ENCODE peak calls at places on chromosomes 1 and 21, in seven cellular contexts. B is mesendoderm, L is colonic mucosa, M is astrocyte, Z is SK-N-SH, J is IMR-90, I is PC-3. Q is an unnamed sample.
A peak's percentile ranks its signal among the peaks of the same experiment; 100 is the strongest.

GRCh38 chr1:173474097-173474779 is 2.9 kb upstream of the PRDX6 start:
- DNase-seq in M (no peak), I (peak; percentile 55), J (peak; percentile 7), B (peak; percentile 39), L (peak; percentile 43), Z (no peak), Q (no peak)

GRCh38 chr1:245622332-245623014 is 467.7 kb downstream of the KIF26B start:
- DNase-seq in I (no peak), M (no peak), Z (no peak), L (no peak), J (no peak), B (peak; percentile 89), Q (no peak)

GRCh38 chr21:41112740-41113692 is 54.9 kb upstream of the BACE2 start:
- DNase-seq in Z (peak; percentile 23), M (peak; percentile 99), I (no peak), B (peak; percentile 95), L (no peak), J (peak; percentile 79), Q (peak; percentile 87)

GRCh38 chr21:42424848-42425602 is 21.3 kb downstream of the UBASH3A start:
- DNase-seq in I (no peak), Z (no peak), M (no peak), J (no peak), L (no peak), B (no peak), Q (peak; percentile 91)

GRCh38 chr1:198498881-198499280 is 41.6 kb downstream of the ATP6V1G3 start:
- DNase-seq in M (peak; percentile 66), L (no peak), Z (no peak), I (no peak), B (peak; percentile 61), J (peak; percentile 14), Q (no peak)

GRCh38 chr1:234990328-234990675 is 138.3 kb downstream of the TOMM20 start:
- DNase-seq in Z (no peak), J (no peak), L (no peak), B (no peak), I (no peak), M (no peak), Q (no peak)

GRCh38 chr1:112040891-112041740 is 51.6 kb upstream of the KCND3 start:
- DNase-seq in M (no peak), L (no peak), B (no peak), J (no peak), I (no peak), Z (no peak), Q (no peak)

GRCh38 chr1:6582370-6582769 is 2.6 kb downstream of the ZBTB48 start:
- DNase-seq in Z (no peak), L (peak; percentile 91), B (no peak), M (no peak), I (no peak), J (no peak), Q (no peak)

GRCh38 chr1:36710008-36710407 is 227.3 kb upstream of the CSF3R start:
- DNase-seq in Z (peak; percentile 72), M (no peak), I (no peak), L (no peak), B (no peak), J (no peak), Q (no peak)

GRCh38 chr1:6357243-6357929 is 36.2 kb downstream of the ACOT7 start:
- DNase-seq in I (peak; percentile 27), J (no peak), Z (no peak), B (peak; percentile 60), L (peak; percentile 66), M (no peak), Q (no peak)

GRCh38 chr1:22953392-22954141 is 19.1 kb downstream of the LACTBL1 start:
- DNase-seq in Z (no peak), L (no peak), M (no peak), I (no peak), J (no peak), B (no peak), Q (no peak)

DNA sequence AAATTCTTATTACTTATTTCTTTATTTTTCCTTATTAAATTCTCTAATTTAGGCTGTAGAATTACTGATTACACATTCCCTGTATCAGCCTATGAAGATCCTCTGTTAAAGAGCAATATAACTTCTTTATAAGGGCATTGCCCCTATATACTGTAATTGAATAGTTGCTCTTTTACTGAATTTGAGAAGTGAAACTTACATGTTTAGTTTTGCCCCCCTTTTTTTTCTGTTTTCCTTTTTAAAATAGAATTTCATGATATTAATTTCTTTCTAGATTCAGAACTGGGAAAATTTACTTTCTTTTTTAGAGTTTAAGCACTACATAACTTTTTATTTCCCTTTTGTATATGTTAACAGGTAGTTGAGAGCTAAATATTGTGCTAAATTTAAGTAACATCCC is 29.5 kb upstream of the PGM1 start:
- DNase-seq in B (no peak), J (no peak), Z (no peak), M (no peak), I (no peak), L (no peak), Q (no peak)
- H3K9ac ChIP-seq in B (no peak overlapping the region), J (no peak overlapping the region), Z (no peak overlapping the region), M (no peak overlapping the region), I (no peak overlapping the region), L (no peak overlapping the region), Q (no peak overlapping the region)

DNA sequence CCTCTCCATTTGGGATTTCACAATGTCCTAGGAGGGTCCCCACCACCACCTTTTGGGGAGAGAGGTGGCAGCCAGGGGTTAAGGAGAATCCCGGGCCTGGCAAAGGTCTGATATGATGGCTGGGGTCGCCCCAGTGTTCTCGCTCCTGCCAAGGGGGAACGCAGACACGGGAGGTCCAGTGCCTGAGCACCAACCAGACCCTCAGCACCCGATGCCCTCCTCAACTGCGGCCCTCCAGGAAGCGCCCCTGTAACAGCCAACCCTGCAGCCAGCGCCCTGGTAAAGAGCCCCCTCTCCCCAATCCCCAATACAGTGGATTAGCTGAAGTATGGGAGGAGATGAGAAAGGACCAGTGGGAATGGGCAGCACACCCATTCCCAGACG is 10.4 kb downstream of the ADAMTSL4 start:
- DNase-seq in B (no peak), L (no peak), I (no peak), M (no peak), Z (no peak), J (no peak), Q (no peak)
- H3K4me3 ChIP-seq in B (no peak overlapping the region), L (no peak overlapping the region), I (no peak overlapping the region), M (no peak overlapping the region), Z (no peak overlapping the region), J (no peak overlapping the region), Q (no peak overlapping the region)

GRCh38 chr1:118981436-118981835 is 6.7 kb downstream of the TBX15 start:
- DNase-seq in L (no peak), M (no peak), J (no peak), B (no peak), Z (no peak), I (no peak), Q (no peak)

GRCh38 chr1:118982816-118983557 is 5.2 kb downstream of the TBX15 start:
- DNase-seq in M (no peak), B (no peak), J (no peak), L (no peak), Z (peak; percentile 11), I (no peak), Q (no peak)

GRCh38 chr1:118984086-118984989 is 3.8 kb downstream of the TBX15 start:
- DNase-seq in B (peak; percentile 94), J (peak; percentile 5), L (no peak), M (no peak), I (no peak), Z (peak; percentile 32), Q (no peak)

GRCh38 chr1:118983558-118984021 is 4.6 kb downstream of the TBX15 start:
- DNase-seq in J (no peak), I (no peak), L (no peak), B (no peak), Z (peak; percentile 10), M (no peak), Q (no peak)

DNA sequence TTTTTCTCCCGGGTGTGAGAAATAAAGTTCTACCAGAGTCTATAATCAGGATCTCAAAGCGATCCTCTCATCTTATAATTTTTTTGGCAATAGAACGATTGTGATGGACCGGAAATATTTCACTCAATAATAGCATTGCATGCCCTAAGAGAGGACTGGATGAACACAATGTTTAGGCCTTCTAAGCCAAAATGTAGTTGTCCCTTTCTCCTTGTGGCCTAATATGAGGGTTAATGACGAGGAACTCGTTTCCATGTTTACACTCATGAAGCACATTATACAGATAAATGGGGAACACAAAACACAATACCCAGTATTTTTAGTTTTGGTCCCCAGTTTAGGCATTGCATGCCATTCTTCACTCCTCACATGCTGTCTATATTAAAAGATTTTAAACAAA is 5.9 kb downstream of the TBX15 start:
- DNase-seq in M (no peak), L (no peak), Z (peak; percentile 3), I (no peak), J (no peak), B (no peak), Q (no peak)
- H3K9ac ChIP-seq in M (no peak overlapping the region), L (no peak overlapping the region), Z (no peak overlapping the region), I (no peak overlapping the region), J (no peak overlapping the region), B (no peak overlapping the region), Q (no peak overlapping the region)

DNA sequence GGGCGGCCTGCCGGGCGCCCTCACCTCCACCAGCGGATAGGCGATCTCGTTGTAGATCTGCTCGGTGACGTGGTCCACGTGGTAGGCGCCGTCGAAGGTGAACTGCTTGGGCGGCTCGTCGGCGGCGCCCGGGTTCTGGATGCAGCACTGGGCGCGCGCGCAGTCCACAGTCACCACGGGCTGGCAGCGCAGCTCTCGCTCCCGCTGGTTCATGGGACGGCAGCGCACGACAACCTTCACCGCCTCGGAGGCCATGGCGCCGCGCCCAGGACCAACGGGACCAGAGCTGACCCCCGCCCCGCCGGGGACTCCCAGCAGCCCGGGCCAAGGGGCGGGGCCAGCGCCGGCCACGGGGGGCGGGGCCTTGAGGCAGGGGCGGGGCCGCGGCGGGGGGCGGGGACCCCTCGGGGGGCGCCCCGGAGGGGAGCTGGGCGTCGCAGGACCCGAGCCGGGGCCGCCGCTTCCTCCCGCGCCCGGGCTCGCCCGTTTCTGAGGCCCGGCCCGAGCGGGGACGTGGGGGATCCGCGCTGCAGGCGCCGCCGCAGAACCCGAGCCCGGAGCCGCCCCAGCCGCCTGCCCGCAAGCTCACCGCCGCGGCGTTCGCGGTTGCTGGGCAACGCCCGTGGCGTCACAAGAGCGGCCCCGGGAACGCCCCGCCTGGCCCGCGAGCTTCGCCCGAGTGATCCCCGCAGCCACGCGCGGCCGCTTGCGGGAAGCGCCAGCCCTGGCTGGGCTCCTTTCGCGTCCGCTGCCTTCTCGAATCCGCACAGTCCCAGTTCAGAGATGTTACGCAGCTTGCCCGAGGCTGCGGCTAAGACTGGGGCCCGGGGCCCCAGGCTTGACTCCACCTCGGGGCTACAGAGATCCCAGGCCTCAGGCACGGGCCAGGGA is at the start of gene KIF17:
- DNase-seq in L (peak; percentile 78), B (peak; percentile 76), M (peak; percentile 41), J (peak; percentile 72), I (peak; percentile 63), Z (peak; percentile 93), Q (peak; percentile 50)
- H3K4me3 ChIP-seq in L (peak within 1 kb of the TSS; percentile 34), B (peak within 1 kb of the TSS; percentile 19), M (peak within 1 kb of the TSS; percentile 54), J (peak within 1 kb of the TSS; percentile 91), I (peak within 1 kb of the TSS; percentile 62), Z (peak within 1 kb of the TSS; percentile 59), Q (no peak within 1 kb of the TSS)

GRCh38 chr1:31510304-31510703 is 66.0 kb upstream of the TINAGL1 start:
- DNase-seq in Z (no peak), L (no peak), I (peak; percentile 46), B (no peak), M (no peak), J (no peak), Q (no peak)
- H3K9ac ChIP-seq in Z (no peak overlapping the region), L (no peak overlapping the region), I (no peak overlapping the region), B (no peak overlapping the region), M (no peak overlapping the region), J (no peak overlapping the region), Q (no peak overlapping the region)

Q was measured in DND-41.